ENCODE peak calls at places on chromosomes 13 and 19, in nine cellular contexts. J is stomach; C is PC-3; M is fibroblast of the aortic adventitia; K is activated CD4-positive, alpha-beta T cell treated with anti-CD3 and anti-CD28 coated beads, Interleukin-2, amount 50 U/mL, for 1 hour; V is NCI-H1048; Q is globus pallidus; D is ecto neural progenitor cell; W is RPMI8226. U is an unnamed sample.

GRCh38 chr19:4606921-4607678 is 32.2 kb upstream of the TNFAIP8L1 start:
- DNase-seq in D (peak), C (no peak), W (no peak), J (no peak), K (no peak), M (peak), V (no peak), Q (no peak), U (no peak)

GRCh38 chr13:96200810-96201209 is 110.9 kb downstream of the HS6ST3 start:
- DNase-seq in Q (no peak), D (no peak), W (no peak), J (no peak), V (no peak), M (no peak), K (no peak), C (no peak), U (no peak)

GRCh38 chr13:109955598-109955997 is 169.2 kb upstream of the IRS2 start:
- DNase-seq in D (no peak), M (peak), K (no peak), Q (no peak), W (no peak), V (no peak), J (no peak), C (no peak), U (no peak)

GRCh38 chr13:114211446-114211845 is 23.3 kb upstream of the CDC16 start:
- DNase-seq in Q (no peak), K (no peak), C (no peak), W (no peak), D (peak), V (no peak), M (no peak), J (no peak), U (no peak)

GRCh38 chr19:43809762-43810696 is 7.8 kb upstream of the LYPD5 start:
- DNase-seq in D (no peak), K (no peak), J (no peak), V (peak), W (peak), M (peak), Q (peak), C (peak), U (no peak)

GRCh38 chr13:19862511-19863313 is 737 bp downstream of the ZMYM5 start:
- DNase-seq in V (no peak), D (peak), W (peak), J (peak), M (peak), Q (peak), K (peak), C (peak), U (peak)

GRCh38 chr19:35213678-35214632 is 14.6 kb downstream of the FAM187B start:
- DNase-seq in Q (no peak), M (peak), K (peak), V (peak), W (peak), C (peak), J (peak), D (no peak), U (peak)

GRCh38 chr19:1389033-1389940 is 5.6 kb downstream of the NDUFS7 start:
- DNase-seq in W (no peak), K (no peak), C (no peak), Q (peak), V (no peak), M (no peak), J (no peak), D (no peak), U (no peak)

GRCh38 chr19:53961523-53962345 is 1.0 kb upstream of the CACNG8 start:
- DNase-seq in D (peak), M (peak), K (no peak), W (no peak), V (no peak), C (no peak), J (no peak), Q (no peak), U (no peak)

GRCh38 chr13:98909016-98909415 is 68.8 kb downstream of the DOCK9 start:
- DNase-seq in Q (no peak), V (no peak), C (peak), K (no peak), W (no peak), D (no peak), M (peak), J (no peak), U (no peak)

GRCh38 chr19:49114630-49115363 is 627 bp downstream of the LIN7B start:
- DNase-seq in Q (peak), V (no peak), W (peak), D (peak), J (peak), M (peak), C (no peak), K (peak), U (no peak)

GRCh38 chr13:19781526-19781925 is 1.2 kb downstream of the PSPC1 start:
- DNase-seq in C (peak), D (no peak), J (no peak), W (no peak), K (no peak), M (peak), Q (no peak), V (no peak), U (no peak)

GRCh38 chr19:2495651-2496316 is 19.9 kb downstream of the GADD45B start:
- DNase-seq in J (peak), D (no peak), Q (no peak), M (peak), C (no peak), K (no peak), V (no peak), W (no peak), U (no peak)

GRCh38 chr13:21616205-21616604 is 12.2 kb upstream of the MICU2 start:
- DNase-seq in V (no peak), J (no peak), M (no peak), Q (no peak), C (no peak), W (no peak), D (no peak), K (no peak), U (no peak)

GRCh38 chr19:5999693-6000092 is 21.8 kb upstream of the RANBP3 start:
- DNase-seq in M (no peak), W (no peak), K (no peak), C (no peak), V (no peak), J (no peak), Q (no peak), D (no peak), U (no peak)

GRCh38 chr19:48554385-48555091 is 2.6 kb downstream of the SULT2B1 start:
- DNase-seq in V (no peak), Q (no peak), J (no peak), M (no peak), C (peak), K (no peak), D (no peak), W (no peak), U (no peak)

GRCh38 chr19:33678796-33679195 is 57.0 kb downstream of the CHST8 start:
- DNase-seq in W (peak), Q (peak), K (no peak), J (no peak), M (no peak), D (no peak), C (no peak), V (no peak), U (no peak)

GRCh38 chr13:60448907-60449510 is 52.0 kb downstream of the TDRD3 start:
- DNase-seq in C (peak), V (no peak), M (peak), J (no peak), W (peak), Q (peak), K (no peak), D (no peak), U (no peak)

U was measured in stimulated activated naive B cell treated with anti-CD40 and anti-IgM and Interleukin-4, amounts not matched to agents 10 μg/mL and 1 μg/mL and 100 μg/mL, for 72 hours.